ENCODE peak calls at places on chromosomes 2 and 18, in six cellular contexts. C is foreskin fibroblast, U is pancreas, Q is lower lobe of right lung, W is NCI-H2081 treated with DMSO at 0.1 percent for 48 hours, E is dorsolateral prefrontal cortex. J is an unnamed sample.
A peak's percentile ranks its signal among the peaks of the same experiment; 100 is the strongest.

GRCh38 chr2:55518846-55519167 is 711 bp upstream of the CFAP36 start:
- DNase-seq in C (no peak), U (no peak), Q (no peak), W (peak; percentile 20), E (no peak), J (no peak)

GRCh38 chr18:79200546-79201268 is 131.5 kb downstream of the ATP9B start:
- DNase-seq in C (peak; percentile 7), U (peak; percentile 59), Q (peak; percentile 68), W (no peak), E (peak; percentile 49), J (peak; percentile 10)

GRCh38 chr2:128801581-128801980 is 482.9 kb upstream of the HS6ST1 start:
- DNase-seq in C (no peak), U (no peak), Q (no peak), W (no peak), E (no peak), J (no peak)

GRCh38 chr18:13587001-13587400 is 139.4 kb downstream of the FAM210A start:
- DNase-seq in C (no peak), U (no peak), Q (no peak), W (no peak), E (no peak), J (no peak)

GRCh38 chr2:135742307-135742838 is 718 bp downstream of the UBXN4 start:
- DNase-seq in C (peak; percentile 30), U (peak; percentile 61), Q (no peak), W (no peak), E (no peak), J (no peak)

GRCh38 chr2:200042944-200043343 is 87.6 kb downstream of the MAIP1 start:
- DNase-seq in C (peak; percentile 79), U (no peak), Q (no peak), W (no peak), E (no peak), J (no peak)

GRCh38 chr2:119820275-119820674 is 60.6 kb downstream of the PTPN4 start:
- DNase-seq in C (peak; percentile 68), U (no peak), Q (no peak), W (no peak), E (no peak), J (no peak)

GRCh38 chr2:94978917-94979316 is 46.6 kb upstream of the MAL start:
- DNase-seq in C (no peak), U (no peak), Q (no peak), W (no peak), E (no peak), J (no peak)

GRCh38 chr2:73133566-73134227 is 20.9 kb upstream of the RAB11FIP5 start:
- DNase-seq in C (no peak), U (no peak), Q (no peak), W (no peak), E (no peak), J (no peak)

GRCh38 chr2:231300020-231300721 is 95.3 kb upstream of the B3GNT7 start:
- DNase-seq in C (no peak), U (peak; percentile 44), Q (no peak), W (no peak), E (no peak), J (no peak)

GRCh38 chr2:25808006-25808383 is 70.3 kb downstream of the ASXL2 start:
- DNase-seq in C (peak; percentile 47), U (no peak), Q (no peak), W (no peak), E (no peak), J (no peak)

GRCh38 chr2:221518201-221518936 is 53.7 kb downstream of the EPHA4 start:
- DNase-seq in C (no peak), U (no peak), Q (no peak), W (no peak), E (no peak), J (no peak)

GRCh38 chr2:232042911-232043564 is 81.5 kb downstream of the DIS3L2 start:
- DNase-seq in C (peak; percentile 15), U (no peak), Q (no peak), W (no peak), E (no peak), J (no peak)

GRCh38 chr2:47640356-47640755 is 142.6 kb upstream of the MSH6 start:
- DNase-seq in C (no peak), U (no peak), Q (no peak), W (no peak), E (no peak), J (no peak)

GRCh38 chr2:29462293-29462692 is 347.1 kb downstream of the CLIP4 start:
- DNase-seq in C (peak; percentile 39), U (no peak), Q (no peak), W (no peak), E (no peak), J (no peak)

GRCh38 chr2:62424899-62425298 is 81.1 kb downstream of the TMEM17 start:
- DNase-seq in C (no peak), U (no peak), Q (no peak), W (no peak), E (no peak), J (no peak)

GRCh38 chr18:71249791-71250190 is 960.9 kb downstream of the SOCS6 start:
- DNase-seq in C (no peak), U (no peak), Q (no peak), W (no peak), E (no peak), J (no peak)

J was measured in activated T-helper 9 cell treated with anti-CD3 and anti-CD28 coated beads, Interleukin-2, amount 50 U/mL, for 16 hours.